ENCODE peak calls at places on chromosomes 16 and 17, in nine cellular contexts. R is stimulated activated CD8-positive, alpha-beta memory T cell treated with anti-CD3 and anti-CD28 coated beads, Interleukin-15, amount 100 ng/mL, for 24 hours; S is endodermal cell; P is GM03348; I is AG08395; Q is cardiac fibroblast; T is activated T-helper 2 cell treated with anti-CD3 and anti-CD28 coated beads, Interferon-gamma antibody, Interleukin-2, Interleukin-4, amounts not matched to agents 10 μg/mL and 5 μg/mL and 100 μg/mL, durations not matched to agents 14 hours and 24 hours and 36 hours; M is GM12892; L is NCI-H446 treated with DMSO at 0.1 percent for 48 hours. A is an unnamed sample.

GRCh38 chr17:60989846-60990245 is 312.2 kb downstream of the BCAS3 start:
- DNase-seq in S (no peak), I (no peak), R (no peak), L (no peak), M (no peak), P (no peak), Q (no peak), T (no peak), A (no peak)

GRCh38 chr17:58242171-58242784 is 3.9 kb downstream of the LPO start:
- DNase-seq in P (no peak), L (no peak), T (no peak), M (no peak), I (no peak), R (no peak), S (peak), Q (no peak), A (peak)

GRCh38 chr17:20010099-20010863 is 1.1 kb downstream of the SPECC1 start:
- DNase-seq in P (peak), S (peak), M (no peak), T (no peak), R (no peak), I (peak), Q (peak), L (peak), A (peak)

GRCh38 chr16:86512860-86513470 is 2.6 kb downstream of the FOXF1 start:
- DNase-seq in T (no peak), R (no peak), L (no peak), S (peak), P (no peak), I (no peak), M (no peak), Q (no peak), A (peak)

GRCh38 chr16:12553191-12553590 is 250.5 kb downstream of the CPPED1 start:
- DNase-seq in S (no peak), M (no peak), I (no peak), R (no peak), P (no peak), Q (no peak), L (no peak), T (no peak), A (no peak)

GRCh38 chr17:42690596-42690995 is 8.3 kb downstream of the CNTNAP1 start:
- DNase-seq in P (no peak), Q (no peak), S (no peak), T (no peak), R (no peak), M (peak), I (no peak), L (no peak), A (no peak)

GRCh38 chr17:15475620-15476354 is 8.4 kb upstream of the CDRT4 start:
- DNase-seq in P (peak), M (no peak), R (no peak), L (no peak), Q (peak), S (no peak), T (no peak), I (peak), A (no peak)

GRCh38 chr16:14199624-14200023 is 128.5 kb downstream of the MRTFB start:
- DNase-seq in M (no peak), T (no peak), I (peak), R (no peak), P (peak), Q (peak), L (no peak), S (no peak), A (no peak)

GRCh38 chr17:48850792-48851325 is 20.0 kb downstream of the CALCOCO2 start:
- DNase-seq in M (no peak), T (no peak), Q (no peak), R (no peak), S (no peak), I (no peak), P (no peak), L (no peak), A (no peak)

GRCh38 chr16:46889245-46889941 is 5.2 kb downstream of the GPT2 start:
- DNase-seq in I (no peak), R (no peak), M (no peak), P (no peak), T (no peak), S (no peak), Q (no peak), L (no peak), A (no peak)

GRCh38 chr17:31494259-31495048 is 103.0 kb downstream of the RAB11FIP4 start:
- DNase-seq in S (no peak), P (no peak), Q (no peak), M (peak), R (no peak), T (peak), I (no peak), L (no peak), A (no peak)

GRCh38 chr16:23595246-23595950 is 718 bp downstream of the NDUFAB1 start:
- DNase-seq in S (no peak), R (no peak), I (no peak), P (peak), Q (no peak), M (peak), L (no peak), T (no peak), A (no peak)

GRCh38 chr17:19447085-19447583 is 36.1 kb downstream of the RNF112 start:
- DNase-seq in I (peak), P (peak), Q (peak), S (peak), L (peak), R (peak), T (peak), M (peak), A (peak)

GRCh38 chr16:67169011-67169451 is 1.3 kb upstream of the NOL3 start:
- DNase-seq in L (no peak), I (no peak), R (no peak), P (no peak), S (peak), Q (no peak), M (no peak), T (no peak), A (no peak)

GRCh38 chr16:88764913-88765349 is 20.1 kb downstream of the PIEZO1 start:
- DNase-seq in Q (peak), L (no peak), M (no peak), P (no peak), S (peak), R (no peak), I (no peak), T (no peak), A (no peak)

GRCh38 chr17:77436058-77436442 is 295.3 kb downstream of the SEC14L1 start:
- DNase-seq in R (no peak), Q (no peak), T (no peak), P (peak), L (peak), M (no peak), I (no peak), S (peak), A (no peak)

GRCh38 chr17:51997723-51998122 is 160.8 kb downstream of the CA10 start:
- DNase-seq in M (no peak), Q (no peak), S (no peak), P (no peak), T (no peak), L (no peak), I (no peak), R (no peak), A (no peak)

GRCh38 chr17:81254955-81255717 is 16.0 kb downstream of the NDUFAF8 start:
- DNase-seq in I (peak), S (peak), T (no peak), R (no peak), M (no peak), L (no peak), P (peak), Q (peak), A (peak)

GRCh38 chr16:74730049-74730683 is 29.5 kb upstream of the MLKL start:
- DNase-seq in L (no peak), T (no peak), Q (no peak), S (no peak), I (no peak), M (no peak), P (no peak), R (no peak), A (peak)

GRCh38 chr17:27506348-27507218 is 50.3 kb downstream of the KSR1 start:
- DNase-seq in M (peak), S (peak), P (no peak), Q (peak), I (no peak), L (no peak), R (no peak), T (no peak), A (no peak)

GRCh38 chr16:2470234-2470601 is 879 bp upstream of the NTN3 start:
- DNase-seq in S (no peak), I (no peak), M (no peak), T (no peak), R (no peak), P (no peak), L (no peak), Q (no peak), A (no peak)

GRCh38 chr17:60817187-60817586 is 139.5 kb downstream of the BCAS3 start:
- DNase-seq in I (peak), R (no peak), T (no peak), Q (peak), L (no peak), P (peak), M (no peak), S (no peak), A (no peak)

GRCh38 chr16:29710227-29711219 is 31.5 kb downstream of the QPRT start:
- DNase-seq in S (peak), I (peak), P (peak), T (peak), R (no peak), L (no peak), M (no peak), Q (peak), A (no peak)